ENCODE peak calls at places on chromosomes 16 and 17, in five cellular contexts. X is CD8-positive, alpha-beta T cell; C is HAP-1; K is keratinocyte; F is GM12878. G is an unnamed sample. For H3K4me1, the result is how much of the 10 kb centered on the place peaks cover.

GRCh38 chr17:50689956-50690886 is 17.5 kb downstream of the ANKRD40 start:
- DNase-seq in X (no peak), C (no peak), K (no peak), F (no peak), G (peak)

GRCh38 chr17:77462553-77463497 is 322.1 kb downstream of the SEC14L1 start:
- DNase-seq in X (no peak), C (no peak), K (no peak), F (no peak), G (no peak)

GRCh38 chr16:77794586-77794985 is 6.2 kb downstream of the VAT1L start:
- DNase-seq in X (no peak), C (no peak), K (no peak), F (no peak), G (no peak)

GRCh38 chr17:77363821-77364361 is 223.1 kb downstream of the SEC14L1 start:
- DNase-seq in X (no peak), C (no peak), K (no peak), F (no peak), G (peak)

GRCh38 chr17:51015145-51015558 is 105.5 kb downstream of the SPAG9 start:
- DNase-seq in X (no peak), C (peak), K (no peak), F (no peak), G (no peak)

GRCh38 chr16:396605-397004 is 394 bp upstream of the NME4 start:
- DNase-seq in X (no peak), C (peak), K (no peak), F (no peak), G (peak)

GRCh38 chr17:63494300-63494928 is 17.6 kb downstream of the ACE start:
- DNase-seq in X (no peak), C (no peak), K (no peak), F (no peak), G (no peak)

GRCh38 chr16:78742501-78743283 is 643.2 kb downstream of the WWOX start:
- DNase-seq in X (peak), C (no peak), K (no peak), F (peak), G (no peak)

GRCh38 chr17:10198509-10199249 is at the start of gene GAS7:
- DNase-seq in X (peak), C (no peak), K (no peak), F (no peak), G (no peak)

DNA sequence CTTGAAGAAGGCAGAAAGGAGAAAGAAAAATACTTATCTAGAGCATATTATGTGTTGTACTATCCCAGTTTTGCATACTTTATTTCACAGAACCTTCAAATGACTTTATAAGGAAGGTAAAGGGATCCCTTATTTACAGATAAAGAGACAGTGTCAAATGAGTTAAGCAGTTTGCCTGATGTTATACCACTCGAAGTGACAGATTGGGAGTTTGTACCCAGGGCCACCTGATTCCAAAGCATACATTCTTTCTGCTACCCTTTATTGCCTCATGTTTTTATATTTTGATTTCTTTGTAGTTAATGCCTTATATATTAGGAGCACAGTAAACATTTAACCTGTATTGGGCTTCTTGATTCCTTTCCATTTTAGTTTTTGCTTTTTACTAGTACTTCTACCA is 4.9 kb downstream of the EVI2B start:
- DNase-seq in X (no peak), C (no peak), K (no peak), F (no peak), G (no peak)
- H3K4me3 ChIP-seq in X (peak), C (no peak), K (no peak), F (peak), G (no peak)

GRCh38 chr17:21174186-21174585 is 39.8 kb downstream of the TMEM11 start:
- DNase-seq in X (no peak), C (no peak), K (no peak), F (no peak), G (no peak)
- H3K4me1 ChIP-seq in X (under half), C (under half), K (under half), F (under half), G (under half)

GRCh38 chr17:69581061-69581955 is 166.8 kb downstream of the MAP2K6 start:
- DNase-seq in X (no peak), C (no peak), K (no peak), F (peak), G (no peak)
- H3K4me3 ChIP-seq in X (peak), C (no peak), K (no peak), F (peak), G (no peak)

DNA sequence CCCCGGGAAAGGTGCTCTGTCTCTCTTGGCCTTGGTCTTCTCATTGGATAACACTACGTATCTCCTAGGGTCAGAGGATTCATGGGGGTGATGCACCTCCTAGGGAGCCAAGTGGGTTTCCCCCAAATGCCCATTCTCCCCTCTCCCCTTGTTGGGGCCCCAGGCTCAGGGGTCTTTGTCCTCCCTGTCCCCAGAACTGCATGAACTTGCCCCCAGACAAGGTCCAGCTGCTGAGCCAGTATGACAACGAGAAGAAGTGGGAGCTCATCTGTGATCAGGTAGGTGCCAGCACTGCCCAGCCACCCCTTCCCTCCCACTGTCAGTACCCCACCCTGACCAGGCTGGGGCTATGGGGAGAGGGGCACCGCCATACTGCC is 8.7 kb downstream of the FMNL1 start:
- DNase-seq in X (no peak), C (no peak), K (no peak), F (no peak), G (no peak)
- H3K4me1 ChIP-seq in X (half or more), C (under half), K (under half), F (half or more), G (under half)

GRCh38 chr16:67546761-67547422 is 15.4 kb upstream of the CTCF start:
- DNase-seq in X (peak), C (peak), K (no peak), F (no peak), G (peak)
- H3K4me3 ChIP-seq in X (peak), C (no peak), K (no peak), F (no peak), G (no peak)

DNA sequence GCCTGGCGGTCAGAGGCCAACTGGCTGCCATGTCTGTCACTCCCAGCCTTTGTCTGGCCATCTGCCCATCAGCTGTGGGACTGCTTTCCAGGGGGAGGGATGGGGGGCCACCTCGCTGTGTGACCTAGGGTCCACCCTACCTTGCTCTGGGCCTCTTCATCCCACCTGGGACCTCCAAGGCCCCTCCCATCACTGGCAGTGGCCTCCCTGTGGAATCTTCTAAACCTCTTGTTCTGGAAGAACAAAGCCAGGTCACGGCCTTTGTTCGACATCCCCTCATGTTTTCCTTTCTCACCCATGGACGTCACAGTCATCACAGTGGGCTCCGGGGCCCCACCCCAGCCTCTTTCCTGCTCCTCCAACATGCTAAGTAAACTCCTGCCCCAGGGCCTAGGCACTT is 24.0 kb downstream of the SPNS2 start:
- DNase-seq in X (no peak), C (no peak), K (no peak), F (no peak), G (no peak)
- H3K4me1 ChIP-seq in X (under half), C (under half), K (under half), F (under half), G (under half)

GRCh38 chr17:31318298-31319190 is 2.9 kb downstream of the EVI2A start:
- DNase-seq in X (peak), C (no peak), K (no peak), F (peak), G (no peak)

GRCh38 chr17:31320791-31321190 is 631 bp downstream of the EVI2A start:
- DNase-seq in X (no peak), C (no peak), K (no peak), F (no peak), G (no peak)

GRCh38 chr17:31321481-31321880 is at the start of gene EVI2A:
- DNase-seq in X (peak), C (no peak), K (no peak), F (peak), G (no peak)

GRCh38 chr17:31319253-31319661 is 2.2 kb downstream of the EVI2A start:
- DNase-seq in X (no peak), C (no peak), K (no peak), F (peak), G (no peak)

DNA sequence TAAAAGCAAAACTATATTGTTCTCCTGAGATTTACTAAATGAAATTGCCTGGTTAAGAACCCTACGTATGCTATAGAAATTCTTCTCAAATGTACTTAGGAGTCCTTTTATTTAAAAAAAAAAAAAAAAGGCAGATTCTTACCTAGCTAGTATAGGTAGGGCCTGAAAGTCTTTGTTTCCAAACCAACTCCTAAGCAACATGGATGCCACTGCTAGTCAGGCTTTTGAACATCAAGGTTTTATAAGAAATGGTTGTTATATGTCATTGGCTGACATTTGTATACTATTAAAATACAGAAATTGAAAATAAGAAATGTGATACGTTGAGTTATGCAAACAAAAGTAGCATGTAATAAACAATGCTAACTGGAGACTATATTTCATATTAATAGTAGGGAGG is 1.2 kb downstream of the EVI2A start:
- DNase-seq in X (no peak), C (no peak), K (no peak), F (no peak), G (no peak)
- H3K4me3 ChIP-seq in X (peak), C (no peak), K (no peak), F (peak), G (no peak)